ENCODE peak calls at places on chromosomes 11 and 22, in ten cellular contexts. One of them, this sample, is unnamed. For H3K4me1, the result is how much of the 10 kb centered on the place peaks cover.

GRCh38 chr11:124656759-124657627 is 16.5 kb downstream of the SIAE start:
- DNase-seq in HepG2: no peak
- DNase-seq in lower lobe of right lung: no peak
- DNase-seq in breast epithelium: no peak
- DNase-seq in Peyer's patch: no peak
- DNase-seq in right cardiac atrium: no peak
- DNase-seq in OCI-LY7: no peak
- DNase-seq in tibial artery: no peak
- DNase-seq in neuronal stem cell: no peak
- DNase-seq in effector memory CD4-positive, alpha-beta T cell: no peak
- DNase-seq in this sample: no peak

GRCh38 chr22:43420991-43421665 is 9.3 kb downstream of the MPPED1 start:
- DNase-seq in OCI-LY7: no peak
- DNase-seq in Peyer's patch: no peak
- DNase-seq in lower lobe of right lung: peak
- DNase-seq in neuronal stem cell: no peak
- DNase-seq in right cardiac atrium: no peak
- DNase-seq in breast epithelium: no peak
- DNase-seq in effector memory CD4-positive, alpha-beta T cell: no peak
- DNase-seq in tibial artery: no peak
- DNase-seq in HepG2: no peak
- DNase-seq in this sample: no peak

GRCh38 chr11:27470166-27470565 is 2.4 kb downstream of the LGR4 start:
- DNase-seq in HepG2: no peak
- DNase-seq in lower lobe of right lung: no peak
- DNase-seq in OCI-LY7: no peak
- DNase-seq in right cardiac atrium: no peak
- DNase-seq in tibial artery: no peak
- DNase-seq in neuronal stem cell: no peak
- DNase-seq in effector memory CD4-positive, alpha-beta T cell: no peak
- DNase-seq in breast epithelium: no peak
- DNase-seq in Peyer's patch: no peak
- DNase-seq in this sample: no peak

GRCh38 chr11:111639226-111639925 is 37.1 kb downstream of the SIK2 start:
- DNase-seq in tibial artery: no peak
- DNase-seq in breast epithelium: no peak
- DNase-seq in effector memory CD4-positive, alpha-beta T cell: no peak
- DNase-seq in lower lobe of right lung: no peak
- DNase-seq in HepG2: no peak
- DNase-seq in right cardiac atrium: no peak
- DNase-seq in Peyer's patch: no peak
- DNase-seq in neuronal stem cell: no peak
- DNase-seq in OCI-LY7: no peak
- DNase-seq in this sample: no peak

GRCh38 chr11:68569357-68569756 is 108.8 kb downstream of the PPP6R3 start:
- DNase-seq in effector memory CD4-positive, alpha-beta T cell: no peak
- DNase-seq in tibial artery: no peak
- DNase-seq in OCI-LY7: no peak
- DNase-seq in Peyer's patch: no peak
- DNase-seq in breast epithelium: no peak
- DNase-seq in HepG2: no peak
- DNase-seq in right cardiac atrium: no peak
- DNase-seq in neuronal stem cell: no peak
- DNase-seq in lower lobe of right lung: no peak
- DNase-seq in this sample: no peak

GRCh38 chr11:69446108-69446507 is 35.4 kb upstream of the LINC01488 start:
- DNase-seq in effector memory CD4-positive, alpha-beta T cell: no peak
- DNase-seq in neuronal stem cell: no peak
- DNase-seq in Peyer's patch: no peak
- DNase-seq in OCI-LY7: no peak
- DNase-seq in tibial artery: peak
- DNase-seq in breast epithelium: no peak
- DNase-seq in right cardiac atrium: no peak
- DNase-seq in lower lobe of right lung: no peak
- DNase-seq in HepG2: no peak
- DNase-seq in this sample: no peak

GRCh38 chr11:72223615-72224586 is 666 bp upstream of the INPPL1 start:
- DNase-seq in OCI-LY7: peak
- DNase-seq in effector memory CD4-positive, alpha-beta T cell: peak
- DNase-seq in right cardiac atrium: peak
- DNase-seq in Peyer's patch: peak
- DNase-seq in lower lobe of right lung: peak
- DNase-seq in HepG2: no peak
- DNase-seq in breast epithelium: peak
- DNase-seq in tibial artery: peak
- DNase-seq in neuronal stem cell: no peak
- DNase-seq in this sample: peak

GRCh38 chr11:113806403-113806802 is 26.8 kb downstream of the CLDN25 start:
- DNase-seq in OCI-LY7: peak
- DNase-seq in neuronal stem cell: peak
- DNase-seq in effector memory CD4-positive, alpha-beta T cell: no peak
- DNase-seq in breast epithelium: no peak
- DNase-seq in right cardiac atrium: no peak
- DNase-seq in lower lobe of right lung: no peak
- DNase-seq in HepG2: peak
- DNase-seq in tibial artery: no peak
- DNase-seq in Peyer's patch: no peak
- DNase-seq in this sample: no peak

GRCh38 chr22:41330169-41330568 is 28.8 kb downstream of the ZC3H7B start:
- DNase-seq in breast epithelium: no peak
- DNase-seq in effector memory CD4-positive, alpha-beta T cell: no peak
- DNase-seq in neuronal stem cell: no peak
- DNase-seq in HepG2: no peak
- DNase-seq in OCI-LY7: no peak
- DNase-seq in Peyer's patch: no peak
- DNase-seq in tibial artery: no peak
- DNase-seq in lower lobe of right lung: no peak
- DNase-seq in right cardiac atrium: no peak
- DNase-seq in this sample: no peak

GRCh38 chr11:70628881-70629844 is 230.8 kb downstream of the CTTN start:
- DNase-seq in right cardiac atrium: no peak
- DNase-seq in HepG2: no peak
- DNase-seq in effector memory CD4-positive, alpha-beta T cell: no peak
- DNase-seq in Peyer's patch: no peak
- DNase-seq in lower lobe of right lung: peak
- DNase-seq in breast epithelium: peak
- DNase-seq in tibial artery: no peak
- DNase-seq in neuronal stem cell: no peak
- DNase-seq in OCI-LY7: no peak
- DNase-seq in this sample: no peak

GRCh38 chr11:35897019-35897418 is 46.8 kb upstream of the LDLRAD3 start:
- DNase-seq in lower lobe of right lung: no peak
- DNase-seq in effector memory CD4-positive, alpha-beta T cell: no peak
- DNase-seq in HepG2: no peak
- DNase-seq in tibial artery: no peak
- DNase-seq in Peyer's patch: no peak
- DNase-seq in right cardiac atrium: no peak
- DNase-seq in OCI-LY7: no peak
- DNase-seq in breast epithelium: no peak
- DNase-seq in neuronal stem cell: no peak
- DNase-seq in this sample: no peak

GRCh38 chr11:33898957-33899356 is 7.1 kb upstream of the LMO2 start:
- DNase-seq in HepG2: no peak
- DNase-seq in breast epithelium: no peak
- DNase-seq in right cardiac atrium: no peak
- DNase-seq in neuronal stem cell: no peak
- DNase-seq in OCI-LY7: no peak
- DNase-seq in effector memory CD4-positive, alpha-beta T cell: no peak
- DNase-seq in lower lobe of right lung: no peak
- DNase-seq in tibial artery: no peak
- DNase-seq in Peyer's patch: no peak
- DNase-seq in this sample: no peak
- H3K4me1 ChIP-seq in HepG2: under half
- H3K4me1 ChIP-seq in breast epithelium: under half
- H3K4me1 ChIP-seq in right cardiac atrium: under half
- H3K4me1 ChIP-seq in neuronal stem cell: under half
- H3K4me1 ChIP-seq in OCI-LY7: under half
- H3K4me1 ChIP-seq in effector memory CD4-positive, alpha-beta T cell: under half
- H3K4me1 ChIP-seq in lower lobe of right lung: under half
- H3K4me1 ChIP-seq in tibial artery: under half
- H3K4me1 ChIP-seq in Peyer's patch: under half
- H3K4me1 ChIP-seq in this sample: half or more

GRCh38 chr11:65541093-65542010 is 16.5 kb downstream of the SCYL1 start:
- DNase-seq in HepG2: no peak
- DNase-seq in OCI-LY7: peak
- DNase-seq in right cardiac atrium: peak
- DNase-seq in effector memory CD4-positive, alpha-beta T cell: no peak
- DNase-seq in Peyer's patch: no peak
- DNase-seq in lower lobe of right lung: no peak
- DNase-seq in breast epithelium: no peak
- DNase-seq in neuronal stem cell: no peak
- DNase-seq in tibial artery: no peak
- DNase-seq in this sample: no peak

GRCh38 chr11:65539401-65540289 is 14.8 kb downstream of the SCYL1 start:
- DNase-seq in effector memory CD4-positive, alpha-beta T cell: no peak
- DNase-seq in neuronal stem cell: no peak
- DNase-seq in HepG2: no peak
- DNase-seq in tibial artery: no peak
- DNase-seq in OCI-LY7: peak
- DNase-seq in Peyer's patch: peak
- DNase-seq in right cardiac atrium: no peak
- DNase-seq in breast epithelium: no peak
- DNase-seq in lower lobe of right lung: no peak
- DNase-seq in this sample: no peak

GRCh38 chr11:65538232-65538914 is 13.5 kb downstream of the SCYL1 start:
- DNase-seq in HepG2: no peak
- DNase-seq in right cardiac atrium: peak
- DNase-seq in neuronal stem cell: no peak
- DNase-seq in tibial artery: no peak
- DNase-seq in OCI-LY7: no peak
- DNase-seq in Peyer's patch: no peak
- DNase-seq in effector memory CD4-positive, alpha-beta T cell: no peak
- DNase-seq in lower lobe of right lung: no peak
- DNase-seq in breast epithelium: no peak
- DNase-seq in this sample: no peak

GRCh38 chr11:65538915-65539374 is 14.1 kb downstream of the SCYL1 start:
- DNase-seq in neuronal stem cell: no peak
- DNase-seq in right cardiac atrium: peak
- DNase-seq in breast epithelium: no peak
- DNase-seq in lower lobe of right lung: no peak
- DNase-seq in HepG2: no peak
- DNase-seq in effector memory CD4-positive, alpha-beta T cell: no peak
- DNase-seq in Peyer's patch: no peak
- DNase-seq in OCI-LY7: no peak
- DNase-seq in tibial artery: no peak
- DNase-seq in this sample: no peak

DNA sequence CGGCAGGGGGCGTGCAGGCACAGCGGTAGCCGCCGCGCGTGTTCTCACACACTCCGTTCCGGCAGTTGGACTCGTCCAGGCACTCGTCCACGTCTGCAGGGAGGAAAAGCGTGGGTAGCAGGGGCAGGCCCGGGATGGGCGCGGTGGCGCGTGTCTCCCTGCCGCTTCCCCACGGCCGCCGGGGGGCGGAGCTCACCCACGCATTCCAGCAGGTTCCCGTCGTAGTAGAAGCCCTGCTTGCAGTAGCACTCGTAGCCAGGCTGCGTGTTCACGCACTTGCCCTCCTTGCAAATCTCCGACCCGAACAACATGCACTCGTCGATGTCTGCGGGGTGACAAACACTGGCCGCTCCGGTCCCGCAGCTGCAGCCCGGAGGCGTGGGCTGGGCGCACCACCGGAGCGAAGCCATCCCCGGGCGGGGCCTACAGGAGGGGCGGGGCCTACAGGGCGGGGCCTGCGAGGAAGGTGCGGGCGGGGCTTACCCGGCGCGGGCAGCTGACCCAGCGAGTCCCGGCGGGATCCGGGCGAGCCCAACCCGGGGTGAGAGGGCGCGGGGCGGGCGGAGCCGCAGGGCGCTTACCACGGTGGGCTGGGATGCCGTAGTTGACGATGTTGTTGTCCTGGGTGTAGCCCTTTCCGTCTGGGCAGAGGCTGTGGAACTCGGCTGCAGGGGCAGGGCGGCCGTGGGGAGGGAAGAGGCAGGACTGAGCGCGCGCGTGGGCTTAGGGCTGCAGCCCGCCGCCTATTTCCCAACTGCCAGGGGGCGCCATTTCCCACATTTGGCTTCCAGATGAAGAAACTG is 15.6 kb downstream of the SCYL1 start:
- DNase-seq in Peyer's patch: peak
- DNase-seq in HepG2: no peak
- DNase-seq in breast epithelium: peak
- DNase-seq in tibial artery: peak
- DNase-seq in neuronal stem cell: peak
- DNase-seq in effector memory CD4-positive, alpha-beta T cell: peak
- DNase-seq in right cardiac atrium: peak
- DNase-seq in lower lobe of right lung: peak
- DNase-seq in OCI-LY7: peak
- DNase-seq in this sample: peak
- H3K27ac ChIP-seq in Peyer's patch: peak
- H3K27ac ChIP-seq in HepG2: no peak
- H3K27ac ChIP-seq in breast epithelium: peak
- H3K27ac ChIP-seq in tibial artery: peak
- H3K27ac ChIP-seq in neuronal stem cell: no peak
- H3K27ac ChIP-seq in effector memory CD4-positive, alpha-beta T cell: peak
- H3K27ac ChIP-seq in right cardiac atrium: peak
- H3K27ac ChIP-seq in lower lobe of right lung: peak
- H3K27ac ChIP-seq in OCI-LY7: peak
- H3K27ac ChIP-seq in this sample: peak

DNA sequence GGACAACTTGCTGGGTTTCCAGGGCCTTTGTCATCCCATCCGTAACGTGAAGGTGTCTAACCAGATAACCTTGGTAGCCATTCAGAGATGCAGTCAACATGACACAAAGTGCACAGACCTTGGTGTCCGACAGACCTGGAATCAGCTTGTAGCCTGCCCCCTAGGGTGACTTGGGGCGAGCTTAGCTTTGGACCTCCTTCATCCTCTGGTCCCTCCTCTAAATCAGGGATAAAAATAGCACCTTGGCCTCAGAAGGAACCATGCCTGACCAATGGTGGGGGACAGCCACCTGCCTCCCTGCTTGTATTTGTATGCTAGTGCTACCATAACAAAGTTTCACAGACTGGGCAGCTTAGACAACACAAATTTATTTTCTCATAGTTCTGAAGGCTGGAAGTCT is 3.7 kb downstream of the SNRPD3 start:
- DNase-seq in Peyer's patch: no peak
- DNase-seq in right cardiac atrium: no peak
- DNase-seq in neuronal stem cell: no peak
- DNase-seq in breast epithelium: no peak
- DNase-seq in effector memory CD4-positive, alpha-beta T cell: no peak
- DNase-seq in HepG2: no peak
- DNase-seq in OCI-LY7: peak
- DNase-seq in tibial artery: no peak
- DNase-seq in lower lobe of right lung: no peak
- DNase-seq in this sample: no peak
- H3K4me1 ChIP-seq in Peyer's patch: under half
- H3K4me1 ChIP-seq in right cardiac atrium: under half
- H3K4me1 ChIP-seq in neuronal stem cell: under half
- H3K4me1 ChIP-seq in breast epithelium: under half
- H3K4me1 ChIP-seq in effector memory CD4-positive, alpha-beta T cell: under half
- H3K4me1 ChIP-seq in HepG2: half or more
- H3K4me1 ChIP-seq in OCI-LY7: under half
- H3K4me1 ChIP-seq in tibial artery: under half
- H3K4me1 ChIP-seq in lower lobe of right lung: under half
- H3K4me1 ChIP-seq in this sample: under half

DNA sequence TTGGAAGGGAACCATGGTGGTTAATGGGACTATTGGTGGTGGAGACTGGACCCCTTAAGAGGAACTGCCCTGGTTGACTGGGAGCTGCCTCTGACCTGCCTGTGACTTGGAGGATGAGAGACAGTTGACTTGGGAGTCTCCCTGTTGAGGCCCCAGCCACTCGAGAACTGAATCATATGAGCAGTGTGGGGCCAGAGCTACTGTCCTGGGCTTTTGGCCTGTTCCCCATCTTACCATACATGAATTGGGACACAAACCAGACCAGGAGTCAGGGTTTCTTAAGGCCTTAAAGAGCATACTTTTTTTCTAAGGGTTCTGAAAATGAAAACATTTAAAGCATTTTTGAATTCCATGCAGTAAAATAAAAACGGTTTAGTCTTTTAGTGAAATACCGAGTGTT is 92.8 kb downstream of the TEAD1 start:
- DNase-seq in lower lobe of right lung: no peak
- DNase-seq in HepG2: no peak
- DNase-seq in neuronal stem cell: no peak
- DNase-seq in breast epithelium: no peak
- DNase-seq in right cardiac atrium: no peak
- DNase-seq in Peyer's patch: no peak
- DNase-seq in tibial artery: no peak
- DNase-seq in OCI-LY7: no peak
- DNase-seq in effector memory CD4-positive, alpha-beta T cell: no peak
- DNase-seq in this sample: no peak
- H3K27ac ChIP-seq in lower lobe of right lung: peak
- H3K27ac ChIP-seq in HepG2: no peak
- H3K27ac ChIP-seq in neuronal stem cell: no peak
- H3K27ac ChIP-seq in breast epithelium: no peak
- H3K27ac ChIP-seq in right cardiac atrium: no peak
- H3K27ac ChIP-seq in Peyer's patch: no peak
- H3K27ac ChIP-seq in tibial artery: peak
- H3K27ac ChIP-seq in OCI-LY7: no peak
- H3K27ac ChIP-seq in effector memory CD4-positive, alpha-beta T cell: no peak
- H3K27ac ChIP-seq in this sample: no peak